ENCODE peak calls at places on chromosomes 13 and 19, in six cellular contexts. M is neural crest cell, C is cardiac fibroblast, F is Calu3, J is IMR-90, R is SK-N-SH. K is an unnamed sample.
A peak's percentile ranks its signal among the peaks of the same experiment; 100 is the strongest.

GRCh38 chr13:51002736-51003135 is 93.1 kb downstream of the RNASEH2B start:
- DNase-seq in M (no peak), C (no peak), F (no peak), J (no peak), R (no peak), K (no peak)

GRCh38 chr19:38135150-38135998 is 88.6 kb downstream of the DPF1 start:
- DNase-seq in M (no peak), C (no peak), F (no peak), J (peak; percentile 43), R (no peak), K (no peak)

GRCh38 chr13:62119739-62120700 is 704.4 kb upstream of the PCDH20 start:
- DNase-seq in M (no peak), C (peak; percentile 32), F (no peak), J (peak; percentile 17), R (peak; percentile 17), K (peak; percentile 3)

GRCh38 chr13:99074693-99075092 is 96.8 kb upstream of the DOCK9 start:
- DNase-seq in M (no peak), C (no peak), F (no peak), J (no peak), R (no peak), K (no peak)

GRCh38 chr19:10961763-10962536 is 1.1 kb downstream of the SMARCA4 start:
- DNase-seq in M (no peak), C (peak; percentile 34), F (no peak), J (peak; percentile 12), R (no peak), K (no peak)

GRCh38 chr19:57807541-57807940 is 7.2 kb downstream of the ZNF552 start:
- DNase-seq in M (no peak), C (peak; percentile 58), F (no peak), J (no peak), R (no peak), K (no peak)

GRCh38 chr13:32381539-32381938 is 46.4 kb downstream of the N4BP2L1 start:
- DNase-seq in M (no peak), C (peak; percentile 59), F (peak; percentile 2), J (peak; percentile 37), R (peak; percentile 9), K (peak; percentile 11)

GRCh38 chr13:33485247-33485646 is 199.7 kb upstream of the STARD13 start:
- DNase-seq in M (no peak), C (no peak), F (no peak), J (no peak), R (no peak), K (no peak)

GRCh38 chr19:19406878-19407639 is 1.6 kb downstream of the GATAD2A start:
- DNase-seq in M (no peak), C (peak; percentile 63), F (peak; percentile 34), J (peak; percentile 45), R (no peak), K (no peak)

GRCh38 chr13:33682020-33682564 is 135.9 kb upstream of the RFC3 start:
- DNase-seq in M (no peak), C (no peak), F (no peak), J (no peak), R (no peak), K (no peak)

GRCh38 chr13:104253063-104253680 is 1187.0 kb upstream of the SLC10A2 start:
- DNase-seq in M (no peak), C (peak; percentile 21), F (no peak), J (no peak), R (no peak), K (no peak)

GRCh38 chr13:73832203-73832602 is 302.0 kb downstream of the KLF12 start:
- DNase-seq in M (no peak), C (no peak), F (no peak), J (no peak), R (no peak), K (no peak)

GRCh38 chr13:92164822-92165221 is 766.4 kb downstream of the GPC5 start:
- DNase-seq in M (no peak), C (no peak), F (no peak), J (no peak), R (no peak), K (no peak)

GRCh38 chr19:4327252-4327876 is 11.3 kb downstream of the STAP2 start:
- DNase-seq in M (peak; percentile 61), C (peak; percentile 46), F (no peak), J (peak; percentile 13), R (peak; percentile 93), K (no peak)

GRCh38 chr19:40908981-40909380 is 26.9 kb upstream of the CYP2A7 start:
- DNase-seq in M (no peak), C (peak; percentile 20), F (no peak), J (no peak), R (no peak), K (no peak)

GRCh38 chr19:17562097-17562496 is 6.6 kb downstream of the COLGALT1 start:
- DNase-seq in M (no peak), C (no peak), F (no peak), J (no peak), R (no peak), K (no peak)

GRCh38 chr19:55212447-55212846 is 3.1 kb upstream of the PTPRH start:
- DNase-seq in M (peak; percentile 40), C (peak; percentile 24), F (peak; percentile 48), J (no peak), R (no peak), K (no peak)

GRCh38 chr13:31201341-31202024 is 1.7 kb downstream of the B3GLCT start:
- DNase-seq in M (no peak), C (peak; percentile 63), F (no peak), J (peak; percentile 59), R (peak; percentile 44), K (no peak)

GRCh38 chr13:23325191-23325590 is 108.3 kb downstream of the SACS start:
- DNase-seq in M (no peak), C (no peak), F (no peak), J (no peak), R (no peak), K (no peak)

GRCh38 chr13:45092668-45093067 is 27.6 kb upstream of the GTF2F2 start:
- DNase-seq in M (no peak), C (no peak), F (no peak), J (no peak), R (no peak), K (peak; percentile 19)

GRCh38 chr19:54435551-54436016 is 13.4 kb upstream of the LENG8 start:
- DNase-seq in M (no peak), C (no peak), F (no peak), J (no peak), R (no peak), K (no peak)

GRCh38 chr19:18385359-18385674 is 641 bp upstream of the GDF15 start:
- DNase-seq in M (no peak), C (no peak), F (no peak), J (no peak), R (no peak), K (no peak)

GRCh38 chr13:49225358-49226042 is 5.4 kb downstream of the MLNR start:
- DNase-seq in M (no peak), C (peak; percentile 32), F (no peak), J (no peak), R (no peak), K (no peak)

GRCh38 chr19:3275583-3276340 is 51.3 kb downstream of the CELF5 start:
- DNase-seq in M (peak; percentile 51), C (peak; percentile 81), F (peak; percentile 81), J (peak; percentile 60), R (peak; percentile 100), K (no peak)
- TF ChIP-seq CTCF in M (peak; percentile 57), C (no peak), F (peak; percentile 54), J (no peak), R (peak; percentile 35), K (peak; percentile 45)

GRCh38 chr19:14114439-14114838 is 3.1 kb downstream of the PRKACA start:
- DNase-seq in M (no peak), C (no peak), F (no peak), J (no peak), R (no peak), K (no peak)

GRCh38 chr19:14112809-14113385 is 4.7 kb downstream of the PRKACA start:
- DNase-seq in M (no peak), C (no peak), F (no peak), J (no peak), R (no peak), K (no peak)

GRCh38 chr19:14112051-14112808 is 5.3 kb downstream of the PRKACA start:
- DNase-seq in M (no peak), C (peak; percentile 54), F (no peak), J (no peak), R (no peak), K (no peak)

GRCh38 chr19:14114854-14115253 is 2.7 kb downstream of the PRKACA start:
- DNase-seq in M (peak; percentile 21), C (peak; percentile 51), F (peak; percentile 71), J (no peak), R (peak; percentile 60), K (no peak)

DNA sequence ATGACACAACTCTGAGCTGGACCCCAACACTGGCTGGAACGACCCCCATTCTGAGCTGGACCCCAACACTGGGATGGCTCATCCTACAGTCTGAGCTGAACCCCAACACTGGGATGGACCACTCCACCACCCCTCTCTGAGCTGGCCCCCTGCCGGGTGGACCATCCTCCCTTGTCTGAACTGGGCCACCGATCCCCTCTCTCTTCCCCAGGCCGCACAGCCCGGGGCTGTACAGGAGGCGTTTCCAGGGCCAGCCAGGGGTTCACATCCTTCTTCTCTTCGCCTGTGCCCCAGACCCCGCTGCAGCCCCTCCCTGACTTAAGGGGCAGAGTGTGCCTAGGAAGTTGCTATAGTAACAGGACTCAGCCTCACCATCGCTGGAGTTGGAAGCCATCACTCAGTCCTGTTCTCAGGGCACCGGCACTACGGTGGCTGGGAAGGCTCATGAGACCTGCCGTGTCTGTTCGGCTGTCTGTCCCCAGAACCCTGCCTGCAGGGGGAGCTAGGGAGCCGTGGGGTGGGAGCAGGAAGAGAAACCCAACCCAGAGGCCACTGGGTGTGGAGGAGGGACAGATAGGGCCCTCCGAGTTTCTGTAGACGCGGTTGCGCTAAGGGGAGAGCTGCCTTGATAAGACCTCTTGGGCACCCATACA is 3.7 kb downstream of the PRKACA start:
- DNase-seq in M (peak; percentile 19), C (no peak), F (peak; percentile 45), J (no peak), R (no peak), K (no peak)
- TF ChIP-seq CTCF in M (peak; percentile 45), C (peak; percentile 25), F (peak; percentile 16), J (peak; percentile 36), R (peak; percentile 40), K (peak; percentile 8)

DNA sequence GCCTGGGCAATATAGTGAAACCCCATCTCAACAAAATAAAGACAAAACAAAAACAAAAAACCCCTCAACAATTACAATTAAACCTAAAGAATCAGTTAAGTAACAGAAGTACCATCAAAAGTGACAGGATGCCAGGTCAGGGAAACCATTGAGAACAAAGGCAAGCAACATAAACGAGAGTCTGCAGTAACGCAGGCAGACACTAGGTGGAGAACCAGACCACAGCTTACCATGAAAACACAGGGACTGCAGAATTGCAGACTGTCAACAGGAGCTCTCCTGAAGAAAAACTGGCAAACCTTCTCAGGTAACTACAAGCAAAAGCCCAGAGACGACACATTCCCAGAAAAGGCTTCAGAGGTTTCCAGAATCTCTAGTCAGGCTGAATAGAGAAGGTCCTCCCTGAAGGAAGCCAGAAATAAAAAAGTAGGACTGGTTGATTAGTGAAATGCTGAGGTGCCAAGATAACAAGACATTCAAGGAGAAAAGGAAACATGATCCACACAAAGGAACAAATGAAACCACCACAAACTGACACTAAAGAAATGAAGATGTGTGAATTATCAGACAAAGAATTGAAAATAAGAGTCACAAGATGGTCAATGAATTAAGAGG is 2.2 kb upstream of the ZNF665 start:
- DNase-seq in M (peak; percentile 61), C (peak; percentile 89), F (peak; percentile 63), J (peak; percentile 81), R (peak; percentile 66), K (peak; percentile 62)
- TF ChIP-seq CTCF in M (peak; percentile 87), C (peak; percentile 93), F (peak; percentile 75), J (peak; percentile 93), R (peak; percentile 77), K (peak; percentile 84)

DNA sequence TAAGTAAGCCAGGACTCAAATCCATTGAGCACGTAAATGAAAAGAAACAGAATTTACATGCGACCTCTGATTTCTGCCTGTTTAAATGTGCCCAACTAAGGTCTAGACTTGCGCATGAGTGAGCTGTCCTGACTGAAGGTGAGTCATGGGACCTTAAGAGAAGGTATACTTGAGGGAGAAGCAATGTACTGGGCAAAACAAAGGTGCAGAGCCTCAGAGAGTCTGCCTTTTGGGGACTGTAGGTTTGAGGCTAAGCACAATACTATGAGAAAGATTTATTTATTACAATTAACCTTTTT is 45.8 kb downstream of the UFM1 start:
- DNase-seq in M (no peak), C (no peak), F (no peak), J (no peak), R (no peak), K (no peak)
- TF ChIP-seq CTCF in M (no peak), C (no peak), F (no peak), J (no peak), R (no peak), K (no peak)